ENCODE peak calls at places on chromosomes 13 and 19, in five cellular contexts. T is bronchial epithelial cell, G is tibial artery, S is endodermal cell, W is HFF-Myc. Y is an unnamed sample.

GRCh38 chr19:17860993-17861360 is 1.3 kb downstream of the RPL18A start:
- DNase-seq in G (no peak), T (no peak), W (no peak), S (no peak), Y (no peak)

GRCh38 chr13:89486065-89486464 is 1814.9 kb downstream of the SLITRK5 start:
- DNase-seq in T (no peak), S (no peak), G (no peak), W (no peak), Y (no peak)

GRCh38 chr19:5627395-5627904 is 4.6 kb downstream of the SAFB start:
- DNase-seq in S (peak; percentile 55), T (no peak), W (peak; percentile 40), G (peak; percentile 78), Y (peak; percentile 23)

GRCh38 chr19:47315125-47315821 is 5.6 kb downstream of the C5AR1 start:
- DNase-seq in G (peak; percentile 81), S (peak; percentile 77), T (peak; percentile 97), W (no peak), Y (peak; percentile 55)

GRCh38 chr13:48222358-48223015 is 10.5 kb upstream of the ITM2B start:
- DNase-seq in S (no peak), G (peak; percentile 60), W (no peak), T (peak; percentile 72), Y (no peak)

GRCh38 chr13:41561179-41561578 is 103.8 kb downstream of the RGCC start:
- DNase-seq in T (no peak), G (no peak), W (no peak), S (no peak), Y (no peak)

GRCh38 chr13:51771418-51772104 is 32.4 kb downstream of the DHRS12 start:
- DNase-seq in G (no peak), S (peak; percentile 52), T (no peak), W (no peak), Y (no peak)

GRCh38 chr19:11091343-11092153 is 2.3 kb downstream of the LDLR start:
- DNase-seq in S (peak; percentile 75), T (peak; percentile 97), G (peak; percentile 71), W (peak; percentile 82), Y (peak; percentile 53)

GRCh38 chr13:99131410-99131809 is 69.2 kb upstream of the UBAC2 start:
- DNase-seq in G (no peak), W (no peak), S (no peak), T (no peak), Y (no peak)

GRCh38 chr13:99425485-99426341 is 75.6 kb upstream of the TM9SF2 start:
- DNase-seq in G (no peak), T (no peak), S (no peak), W (no peak), Y (no peak)

GRCh38 chr13:65400707-65401106 is 1829.4 kb downstream of the PCDH9 start:
- DNase-seq in G (no peak), W (no peak), S (no peak), T (no peak), Y (no peak)

GRCh38 chr13:102141625-102142472 is 260.0 kb downstream of the FGF14 start:
- DNase-seq in S (no peak), W (no peak), T (peak; percentile 42), G (no peak), Y (no peak)

GRCh38 chr19:13024958-13025653 is 29.8 kb downstream of the NFIX start:
- DNase-seq in T (no peak), S (peak; percentile 77), W (no peak), G (no peak), Y (no peak)

DNA sequence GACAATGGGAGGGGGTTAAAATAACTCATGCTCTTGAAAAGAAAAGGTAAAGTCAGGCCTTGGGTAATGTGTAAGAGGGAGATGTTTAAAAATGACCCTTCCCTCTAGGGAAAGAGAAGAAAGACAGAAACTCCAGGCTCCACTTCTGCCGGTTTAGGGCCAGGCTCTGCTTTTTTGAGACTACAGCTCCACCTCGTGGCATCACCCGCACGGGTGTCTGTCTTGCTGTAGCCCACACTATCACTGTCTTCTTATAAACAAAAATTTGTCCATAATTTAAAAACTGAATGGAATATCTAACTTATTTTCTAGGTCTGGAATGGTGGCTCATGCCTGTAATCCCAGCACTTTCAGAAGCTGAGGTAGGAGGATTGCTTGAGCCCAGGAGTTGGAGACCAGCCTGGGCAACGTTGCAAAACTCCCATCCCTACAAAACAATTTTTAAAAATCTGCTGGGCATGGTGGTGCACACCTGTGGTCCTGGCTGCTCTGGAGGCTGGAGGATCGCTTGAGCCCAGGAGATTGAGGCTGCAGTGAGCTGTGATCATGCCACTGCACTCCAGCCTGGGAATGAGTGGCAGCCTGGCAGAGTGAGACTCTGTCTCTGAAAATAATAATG is 65.1 kb upstream of the GTF3A start:
- DNase-seq in T (peak; percentile 41), S (peak; percentile 89), G (peak; percentile 49), W (no peak), Y (no peak)
- TF ChIP-seq CTCF in T (peak; percentile 78), S (peak; percentile 91), G (peak; percentile 72), W (peak; percentile 81), Y (peak; percentile 82)

GRCh38 chr19:1858412-1859081 is 4.8 kb downstream of the KLF16 start:
- DNase-seq in G (no peak), W (no peak), T (no peak), S (no peak), Y (no peak)
- H3K4me3 ChIP-seq in G (no peak overlapping the region), W (no peak overlapping the region), T (no peak overlapping the region), S (peak overlapping the region; percentile 65), Y (no peak overlapping the region)

DNA sequence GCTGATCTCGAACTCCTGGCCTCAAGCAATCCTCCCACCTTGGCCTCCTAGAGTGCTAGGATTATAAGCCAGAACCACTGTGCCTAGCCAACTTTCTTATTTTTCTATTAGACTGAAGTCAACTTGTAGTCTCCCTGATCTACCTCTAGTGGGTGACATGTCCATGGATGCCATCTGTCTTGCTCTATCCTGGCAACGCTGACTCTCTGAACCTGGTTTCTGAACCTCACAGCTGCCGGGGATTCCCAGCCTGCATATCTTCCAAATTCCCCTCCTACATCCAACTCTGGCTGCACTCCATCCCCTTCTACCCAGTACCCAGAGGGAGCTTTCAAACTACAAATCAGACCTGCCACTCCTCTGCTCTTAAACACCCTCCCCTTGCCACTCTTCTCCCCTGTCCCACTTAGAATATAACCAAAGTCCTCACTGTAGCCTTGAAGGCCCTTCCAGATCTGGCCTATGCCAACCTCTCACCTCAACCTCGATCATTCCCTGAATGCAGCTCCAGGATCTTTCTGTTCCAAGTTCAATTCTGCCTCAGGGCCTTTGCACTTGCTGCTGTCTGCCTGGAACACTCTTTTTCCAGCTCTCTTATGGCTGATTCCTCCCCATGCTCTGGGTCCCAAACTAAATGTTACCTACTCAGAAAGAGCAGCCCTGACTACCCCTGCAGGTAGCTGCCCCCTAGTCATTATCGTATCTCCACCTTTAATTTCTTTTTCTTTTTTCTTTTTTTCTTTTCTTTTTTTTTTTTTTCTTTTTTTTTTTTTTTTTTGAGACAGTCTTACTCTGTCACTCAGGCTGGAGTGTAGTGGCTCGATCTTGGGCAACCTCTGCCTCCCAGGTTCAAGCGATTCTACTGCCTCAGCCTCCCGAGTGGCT is 2.2 kb downstream of the CLIP3 start:
- DNase-seq in T (peak; percentile 24), S (no peak), W (no peak), G (no peak), Y (no peak)
- TF ChIP-seq CTCF in T (peak; percentile 43), S (no peak), W (no peak), G (no peak), Y (peak; percentile 23)

GRCh38 chr19:44476559-44477408 is 23.5 kb downstream of the ZNF180 start:
- DNase-seq in G (no peak), S (no peak), T (peak; percentile 12), W (no peak), Y (peak; percentile 2)
- H3K4me3 ChIP-seq in G (no peak overlapping the region), S (peak overlapping the region; percentile 72), T (no peak overlapping the region), W (no peak overlapping the region), Y (no peak overlapping the region)

GRCh38 chr19:54415208-54415900 is at the start of gene TTYH1:
- DNase-seq in S (peak; percentile 84), G (no peak), T (no peak), W (no peak), Y (no peak)
- TF ChIP-seq CTCF in S (peak; percentile 78), G (no peak), T (no peak), W (no peak), Y (peak; percentile 18)

DNA sequence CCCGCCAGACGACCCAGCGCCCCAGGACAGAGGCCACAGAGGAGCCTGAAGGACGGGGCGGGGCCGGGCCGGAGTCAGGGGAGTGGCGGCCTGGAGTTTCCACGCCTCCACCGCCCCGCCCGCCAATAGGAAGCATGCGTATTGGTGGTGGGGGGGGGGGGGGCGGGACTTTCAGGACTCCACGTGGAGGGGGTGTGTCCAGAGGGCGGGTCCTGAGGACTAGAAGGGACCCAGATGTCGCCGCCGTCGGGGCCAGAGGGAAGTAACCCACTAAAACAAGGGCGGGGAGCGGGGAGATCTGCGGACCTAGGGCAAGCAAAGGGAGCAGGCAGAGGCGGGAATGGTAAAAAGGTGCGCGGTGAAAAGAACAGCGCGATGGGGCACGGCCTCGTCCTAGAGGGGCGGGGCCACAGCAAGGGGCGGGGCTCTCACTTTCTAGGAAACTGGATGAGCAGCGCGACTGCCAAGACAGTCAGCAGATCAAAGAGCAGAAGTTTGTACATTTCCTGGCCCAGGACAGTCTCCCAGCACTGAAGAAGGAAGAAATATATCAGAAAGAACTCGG is 2.8 kb upstream of the LENG1 start:
- DNase-seq in S (peak; percentile 96), G (peak; percentile 77), W (no peak), T (peak; percentile 45), Y (no peak)
- H3K4me3 ChIP-seq in S (peak overlapping the region; percentile 68), G (peak overlapping the region; percentile 33), W (peak overlapping the region; percentile 29), T (peak overlapping the region; percentile 33), Y (peak overlapping the region; percentile 42)

DNA sequence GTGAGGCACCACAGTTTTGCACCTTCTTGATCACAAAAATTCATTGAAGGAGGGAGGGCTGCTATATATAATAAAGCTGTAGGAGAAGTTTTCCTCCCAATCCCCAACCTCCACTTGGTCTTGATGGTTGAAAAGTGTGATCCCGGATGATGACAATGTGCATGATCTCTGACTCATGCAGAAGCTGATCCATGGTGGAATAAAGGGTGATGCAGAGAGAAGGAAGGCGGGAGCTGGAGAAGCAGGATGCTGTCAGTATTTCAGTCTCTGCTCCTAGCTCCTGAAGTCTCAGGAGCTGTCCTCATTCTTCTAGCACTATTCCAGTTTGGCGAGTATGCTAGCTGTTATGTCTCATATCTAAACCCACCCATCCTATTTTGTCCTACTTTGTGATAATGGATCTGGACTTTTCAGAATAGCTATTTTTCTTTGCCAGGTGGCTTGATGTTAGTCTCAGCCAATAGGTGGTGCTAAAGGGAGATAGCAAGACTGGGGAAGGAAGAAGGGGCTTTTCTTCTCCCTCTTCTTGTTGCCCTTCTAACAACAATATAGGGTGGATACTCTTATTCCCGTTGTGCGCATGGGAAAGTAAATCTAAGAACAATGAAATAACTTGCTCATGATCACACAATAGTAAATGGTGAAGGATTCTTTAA is 65.6 kb upstream of the HTR2A start:
- DNase-seq in W (no peak), S (no peak), T (peak; percentile 48), G (no peak), Y (peak; percentile 20)
- TF ChIP-seq CTCF in W (peak; percentile 40), S (peak; percentile 77), T (peak; percentile 18), G (no peak), Y (peak; percentile 63)

Y was measured in retinal pigment epithelial cell.